ENCODE peak calls at places on chromosomes 12 and 14, in eight cellular contexts. E, Z, L, P, I, F, R and J are unnamed samples.

GRCh38 chr14:105043656-105044055 is 21.6 kb downstream of the GPR132 start:
- DNase-seq in E (no peak), Z (no peak), L (no peak), P (no peak), I (no peak), F (no peak), R (no peak), J (no peak)

GRCh38 chr14:91244501-91244901 is at the start of gene GPR68:
- DNase-seq in E (no peak), Z (peak), L (peak), P (peak), I (peak), F (no peak), R (no peak), J (peak)

GRCh38 chr12:4908694-4909396 is 860 bp upstream of the KCNA1 start:
- DNase-seq in E (no peak), Z (no peak), L (peak), P (no peak), I (peak), F (no peak), R (no peak), J (no peak)

GRCh38 chr12:15698377-15698867 is 90.8 kb downstream of the EPS8 start:
- DNase-seq in E (no peak), Z (no peak), L (no peak), P (no peak), I (no peak), F (no peak), R (no peak), J (no peak)

GRCh38 chr12:105922670-105923102 is 216.1 kb downstream of the NUAK1 start:
- DNase-seq in E (no peak), Z (peak), L (peak), P (no peak), I (no peak), F (no peak), R (no peak), J (peak)

GRCh38 chr12:4977104-4977503 is 66.6 kb upstream of the KCNA5 start:
- DNase-seq in E (no peak), Z (no peak), L (no peak), P (no peak), I (no peak), F (no peak), R (no peak), J (no peak)

GRCh38 chr14:75264036-75264435 is 14.6 kb upstream of the FOS start:
- DNase-seq in E (no peak), Z (no peak), L (no peak), P (no peak), I (no peak), F (no peak), R (peak), J (no peak)

GRCh38 chr14:35384386-35385041 is 20.0 kb downstream of the NFKBIA start:
- DNase-seq in E (no peak), Z (peak), L (peak), P (no peak), I (no peak), F (peak), R (no peak), J (peak)

GRCh38 chr14:24289649-24290283 is 9.8 kb downstream of the DHRS1 start:
- DNase-seq in E (no peak), Z (no peak), L (no peak), P (no peak), I (no peak), F (no peak), R (no peak), J (no peak)

GRCh38 chr12:56358836-56359532 is 923 bp downstream of the STAT2 start:
- DNase-seq in E (no peak), Z (peak), L (peak), P (no peak), I (no peak), F (no peak), R (no peak), J (peak)

GRCh38 chr12:44000309-44000952 is 164.6 kb downstream of the TMEM117 start:
- DNase-seq in E (no peak), Z (peak), L (peak), P (no peak), I (peak), F (no peak), R (peak), J (no peak)

GRCh38 chr12:73421832-73422231 is 1115.8 kb upstream of the ATXN7L3B start:
- DNase-seq in E (no peak), Z (no peak), L (peak), P (no peak), I (no peak), F (no peak), R (no peak), J (peak)

GRCh38 chr12:123109319-123109772 is 41.5 kb downstream of the PITPNM2 start:
- DNase-seq in E (no peak), Z (no peak), L (no peak), P (no peak), I (no peak), F (no peak), R (no peak), J (no peak)

GRCh38 chr12:130775953-130776856 is 60.1 kb upstream of the RIMBP2 start:
- DNase-seq in E (no peak), Z (peak), L (peak), P (no peak), I (peak), F (peak), R (peak), J (peak)

GRCh38 chr12:116026768-116027550 is 250.5 kb downstream of the MED13L start:
- DNase-seq in E (no peak), Z (no peak), L (no peak), P (no peak), I (no peak), F (no peak), R (no peak), J (no peak)

GRCh38 chr12:79266511-79267129 is 402.0 kb downstream of the SYT1 start:
- DNase-seq in E (no peak), Z (no peak), L (no peak), P (no peak), I (no peak), F (no peak), R (no peak), J (no peak)

GRCh38 chr14:76346391-76347160 is 29.4 kb upstream of the ESRRB start:
- DNase-seq in E (no peak), Z (peak), L (no peak), P (no peak), I (no peak), F (no peak), R (no peak), J (peak)

GRCh38 chr14:79111963-79112362 is 941.8 kb downstream of the NRXN3 start:
- DNase-seq in E (no peak), Z (no peak), L (peak), P (no peak), I (no peak), F (no peak), R (no peak), J (no peak)

GRCh38 chr12:7542813-7543212 is 39.2 kb upstream of the CD163 start:
- DNase-seq in E (no peak), Z (peak), L (peak), P (no peak), I (no peak), F (no peak), R (no peak), J (peak)

GRCh38 chr14:102279688-102280348 is 25.1 kb downstream of the MOK start:
- DNase-seq in E (no peak), Z (peak), L (peak), P (no peak), I (no peak), F (no peak), R (no peak), J (peak)

GRCh38 chr14:74976264-74977113 is 21.1 kb upstream of the PGF start:
- DNase-seq in E (no peak), Z (no peak), L (no peak), P (no peak), I (no peak), F (no peak), R (no peak), J (no peak)

GRCh38 chr12:129701536-129702165 is 202.2 kb downstream of the TMEM132D start:
- DNase-seq in E (no peak), Z (no peak), L (no peak), P (no peak), I (no peak), F (no peak), R (no peak), J (peak)

GRCh38 chr12:122609696-122610095 is 82.6 kb downstream of the KNTC1 start:
- DNase-seq in E (no peak), Z (no peak), L (no peak), P (no peak), I (no peak), F (no peak), R (no peak), J (no peak)

GRCh38 chr12:101297661-101298060 is 17.8 kb downstream of the UTP20 start:
- DNase-seq in E (no peak), Z (no peak), L (peak), P (no peak), I (no peak), F (no peak), R (no peak), J (no peak)

GRCh38 chr12:69726922-69727321 is 11.7 kb upstream of the RAB3IP start:
- DNase-seq in E (no peak), Z (no peak), L (no peak), P (no peak), I (peak), F (no peak), R (no peak), J (no peak)

GRCh38 chr12:66693901-66694513 is 15.1 kb upstream of the GRIP1 start:
- DNase-seq in E (peak), Z (peak), L (peak), P (no peak), I (peak), F (peak), R (peak), J (peak)

GRCh38 chr12:119620490-119620889 is 26.9 kb downstream of the TMEM233 start:
- DNase-seq in E (no peak), Z (no peak), L (no peak), P (no peak), I (no peak), F (no peak), R (no peak), J (no peak)

GRCh38 chr14:104931323-104931770 is 6.7 kb downstream of the PLD4 start:
- DNase-seq in E (no peak), Z (no peak), L (no peak), P (no peak), I (no peak), F (no peak), R (no peak), J (no peak)

GRCh38 chr12:133106253-133106652 is 23.8 kb downstream of the ZNF891 start:
- DNase-seq in E (no peak), Z (no peak), L (peak), P (no peak), I (no peak), F (no peak), R (no peak), J (no peak)

GRCh38 chr12:52539024-52539820 is 13.7 kb downstream of the KRT71 start:
- DNase-seq in E (no peak), Z (peak), L (peak), P (no peak), I (no peak), F (no peak), R (no peak), J (peak)

GRCh38 chr14:54881761-54882401 is 20.7 kb downstream of the GCH1 start:
- DNase-seq in E (no peak), Z (no peak), L (peak), P (no peak), I (no peak), F (no peak), R (no peak), J (no peak)

GRCh38 chr12:64212066-64212746 is 9.9 kb downstream of the KICS2 start:
- DNase-seq in E (no peak), Z (no peak), L (no peak), P (no peak), I (no peak), F (no peak), R (no peak), J (no peak)

GRCh38 chr14:104523546-104523935 is 56.0 kb upstream of the C14orf180 start:
- DNase-seq in E (no peak), Z (no peak), L (no peak), P (no peak), I (no peak), F (no peak), R (no peak), J (no peak)

DNA sequence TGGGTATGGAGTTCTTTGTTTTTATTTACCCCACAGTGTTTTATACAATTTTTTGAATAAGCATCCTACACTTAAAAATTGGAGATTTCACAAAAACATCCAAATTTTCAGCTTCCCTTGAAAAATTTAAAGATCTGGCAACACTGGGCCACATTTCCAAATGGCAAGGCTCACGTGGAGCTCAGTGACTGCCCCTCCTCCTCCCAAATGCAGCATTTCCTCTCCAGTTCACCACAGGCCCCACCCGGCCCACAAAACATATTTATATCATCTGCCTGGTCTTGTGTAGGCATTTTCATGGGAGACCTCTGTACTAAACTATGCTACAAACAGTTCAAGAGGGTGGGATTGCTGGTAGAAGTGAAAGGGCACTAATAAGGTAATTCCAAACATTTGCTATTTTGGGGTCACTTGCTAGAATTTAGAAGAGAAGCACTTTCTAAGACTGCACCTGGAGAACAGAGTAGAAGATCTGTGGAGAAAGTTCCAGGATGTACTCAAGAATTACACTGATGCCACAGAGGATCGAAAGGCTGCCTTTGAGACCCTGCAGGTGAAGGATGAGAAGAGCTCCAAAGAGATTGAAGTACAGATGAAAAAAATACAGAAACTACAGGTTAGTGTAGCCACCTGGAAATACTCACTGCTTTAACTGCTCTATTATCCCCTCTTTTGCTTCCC is 7.3 kb downstream of the FKBP11 start:
- DNase-seq in E (peak), Z (no peak), L (no peak), P (no peak), I (no peak), F (no peak), R (no peak), J (no peak)
- H3K4me3 ChIP-seq in E (peak), Z (no peak), L (no peak), P (no peak), I (no peak), F (no peak), R (no peak), J (no peak)

GRCh38 chr12:51531982-51532497 is 59.0 kb upstream of the SCN8A start:
- DNase-seq in E (peak), Z (peak), L (peak), P (peak), I (peak), F (peak), R (peak), J (no peak)
- H3K4me3 ChIP-seq in E (no peak), Z (no peak), L (no peak), P (no peak), I (no peak), F (no peak), R (no peak), J (no peak)

GRCh38 chr12:9115731-9116689 is at the start of gene A2M:
- DNase-seq in E (no peak), Z (no peak), L (peak), P (no peak), I (peak), F (no peak), R (no peak), J (peak)

GRCh38 chr12:9113296-9113986 is 2.3 kb downstream of the A2M start:
- DNase-seq in E (no peak), Z (no peak), L (no peak), P (no peak), I (no peak), F (no peak), R (no peak), J (no peak)

GRCh38 chr12:9113987-9114309 is 1.8 kb downstream of the A2M start:
- DNase-seq in E (no peak), Z (no peak), L (no peak), P (no peak), I (no peak), F (no peak), R (no peak), J (no peak)

GRCh38 chr12:9112076-9112853 is 3.5 kb downstream of the A2M start:
- DNase-seq in E (no peak), Z (no peak), L (no peak), P (no peak), I (no peak), F (no peak), R (no peak), J (no peak)

GRCh38 chr12:9114946-9115345 is 773 bp downstream of the A2M start:
- DNase-seq in E (no peak), Z (no peak), L (no peak), P (no peak), I (no peak), F (no peak), R (no peak), J (no peak)
- H3K4me3 ChIP-seq in E (no peak), Z (no peak), L (no peak), P (peak), I (peak), F (no peak), R (no peak), J (no peak)

DNA sequence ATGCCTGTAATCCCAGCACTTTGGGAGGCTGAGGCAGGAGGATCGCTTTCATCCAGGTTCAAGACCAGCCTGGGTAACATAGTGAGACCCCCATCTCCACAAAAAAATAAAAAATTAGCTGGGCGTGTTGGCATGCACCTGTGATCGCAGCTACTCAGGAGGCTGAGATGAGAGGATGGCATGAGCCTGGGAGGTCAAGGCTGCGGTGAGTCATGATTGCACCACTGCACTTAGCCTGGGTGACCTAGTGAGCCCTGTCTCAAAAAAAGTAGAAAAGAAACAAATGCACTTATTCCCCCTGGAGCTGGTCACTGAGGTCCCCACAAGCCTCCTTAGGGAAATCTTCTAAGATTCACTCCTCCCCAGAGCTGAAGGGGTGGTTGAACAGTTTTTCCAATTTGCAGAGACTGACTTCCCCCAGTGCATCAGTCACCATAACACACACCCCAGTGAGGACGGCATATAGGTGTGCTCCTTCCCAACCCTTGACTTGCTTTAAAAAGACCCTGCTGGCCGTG is 1.6 kb downstream of the CD9 start:
- DNase-seq in E (no peak), Z (no peak), L (peak), P (no peak), I (no peak), F (no peak), R (no peak), J (no peak)
- H3K4me3 ChIP-seq in E (no peak), Z (peak), L (no peak), P (peak), I (no peak), F (no peak), R (no peak), J (no peak)

GRCh38 chr14:53412819-53413664 is 259.9 kb upstream of the DDHD1 start:
- DNase-seq in E (no peak), Z (no peak), L (peak), P (no peak), I (peak), F (no peak), R (no peak), J (no peak)
- H3K4me3 ChIP-seq in E (no peak), Z (no peak), L (no peak), P (no peak), I (no peak), F (no peak), R (no peak), J (no peak)

DNA sequence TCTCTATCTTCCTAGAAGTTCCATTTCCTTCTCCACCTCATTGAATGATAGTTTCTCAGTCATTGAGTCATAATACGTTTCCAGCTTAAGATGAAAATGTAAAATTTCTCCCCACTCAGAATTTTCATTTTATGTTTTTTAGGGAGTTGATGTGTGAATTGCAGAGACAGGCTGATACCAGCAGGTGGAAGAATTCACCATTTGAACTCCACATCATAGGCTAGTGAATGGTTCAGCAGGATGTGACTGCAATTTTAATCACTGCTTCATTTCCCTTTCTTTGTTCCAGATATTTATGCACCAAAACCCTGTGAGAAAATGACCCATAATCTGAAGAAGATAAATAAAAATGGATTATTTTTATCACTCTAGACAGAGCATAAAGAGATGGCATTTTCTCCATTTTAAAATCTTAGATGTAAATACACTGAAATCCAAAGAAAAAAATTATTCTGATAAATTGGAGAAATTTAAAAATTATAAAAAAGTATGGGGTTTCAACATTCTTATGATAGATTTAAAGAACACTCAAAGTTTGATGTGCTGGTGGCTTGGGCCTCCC is 10.6 kb upstream of the PYGL start:
- DNase-seq in E (no peak), Z (peak), L (peak), P (no peak), I (peak), F (no peak), R (no peak), J (no peak)
- H3K4me3 ChIP-seq in E (no peak), Z (no peak), L (no peak), P (no peak), I (no peak), F (no peak), R (no peak), J (no peak)

GRCh38 chr14:64992328-64992885 is 5.7 kb downstream of the FNTB start:
- DNase-seq in E (no peak), Z (no peak), L (no peak), P (no peak), I (no peak), F (no peak), R (no peak), J (no peak)
- H3K4me3 ChIP-seq in E (no peak), Z (no peak), L (no peak), P (no peak), I (no peak), F (no peak), R (no peak), J (no peak)

GRCh38 chr14:22185191-22185590 is 403.8 kb downstream of the DAD1 start:
- DNase-seq in E (no peak), Z (no peak), L (peak), P (no peak), I (no peak), F (no peak), R (no peak), J (no peak)
- H3K4me3 ChIP-seq in E (no peak), Z (no peak), L (no peak), P (no peak), I (no peak), F (no peak), R (no peak), J (no peak)

GRCh38 chr14:41446008-41446407 is 160.7 kb upstream of the LRFN5 start:
- DNase-seq in E (no peak), Z (no peak), L (no peak), P (no peak), I (no peak), F (no peak), R (no peak), J (no peak)
- H3K4me3 ChIP-seq in E (no peak), Z (no peak), L (no peak), P (no peak), I (no peak), F (no peak), R (no peak), J (no peak)